ENCODE peak calls at places on chromosome 4, in four cellular contexts. D is upper lobe of right lung, F is cardiac fibroblast, L is foreskin fibroblast. X is an unnamed sample.

GRCh38 chr4:54423066-54423465 is 194.0 kb downstream of the PDGFRA start:
- DNase-seq in L (peak), D (no peak), F (no peak), X (no peak)

GRCh38 chr4:115834441-115834840 is 721.0 kb upstream of the NDST4 start:
- DNase-seq in F (no peak), D (no peak), L (no peak), X (no peak)

GRCh38 chr4:181646864-181647263 is 596.3 kb upstream of the TENM3 start:
- DNase-seq in D (no peak), L (no peak), F (peak), X (no peak)

GRCh38 chr4:143699331-143700059 is 980 bp downstream of the FREM3 start:
- DNase-seq in L (no peak), F (no peak), D (no peak), X (no peak)

GRCh38 chr4:85761803-85762202 is 286.9 kb downstream of the ARHGAP24 start:
- DNase-seq in L (peak), D (no peak), F (peak), X (no peak)

GRCh38 chr4:30429813-30430466 is 290.2 kb upstream of the PCDH7 start:
- DNase-seq in D (no peak), L (peak), F (peak), X (no peak)

GRCh38 chr4:148574502-148574901 is 132.3 kb upstream of the NR3C2 start:
- DNase-seq in L (peak), D (no peak), F (no peak), X (no peak)

GRCh38 chr4:26821677-26822503 is 38.8 kb upstream of the STIM2 start:
- DNase-seq in L (peak), F (no peak), D (no peak), X (no peak)

GRCh38 chr4:15938182-15938581 is 358 bp downstream of the FGFBP1 start:
- DNase-seq in L (no peak), F (no peak), D (peak), X (no peak)

GRCh38 chr4:140790765-140791164 is 34.6 kb upstream of the TBC1D9 start:
- DNase-seq in L (peak), D (peak), F (peak), X (no peak)

GRCh38 chr4:58166496-58166895 is 1056.3 kb upstream of the IGFBP7 start:
- DNase-seq in D (no peak), L (no peak), F (no peak), X (no peak)

GRCh38 chr4:12679217-12679616 is 804.9 kb downstream of the RAB28 start:
- DNase-seq in F (peak), D (no peak), L (no peak), X (no peak)

GRCh38 chr4:184409911-184410692 is 64.2 kb downstream of the IRF2 start:
- DNase-seq in L (no peak), D (no peak), F (no peak), X (no peak)

GRCh38 chr4:20178902-20179576 is 72.7 kb upstream of the SLIT2 start:
- DNase-seq in D (no peak), L (no peak), F (no peak), X (no peak)

GRCh38 chr4:88204882-88205281 is 46.4 kb upstream of the ABCG2 start:
- DNase-seq in F (peak), L (no peak), D (no peak), X (no peak)

GRCh38 chr4:158302076-158302866 is 92.0 kb downstream of the TMEM144 start:
- DNase-seq in L (peak), D (no peak), F (peak), X (no peak)

GRCh38 chr4:127708985-127709384 is 21.2 kb upstream of the SLC25A31 start:
- DNase-seq in F (peak), L (peak), D (no peak), X (peak)

GRCh38 chr4:46124773-46125172 is 919 bp upstream of the GABRG1 start:
- DNase-seq in F (no peak), L (no peak), D (peak), X (no peak)

GRCh38 chr4:81085979-81086378 is 55.5 kb downstream of the BMP3 start:
- DNase-seq in F (no peak), D (no peak), L (no peak), X (no peak)

GRCh38 chr4:136927172-136927571 is 605.1 kb downstream of the PCDH18 start:
- DNase-seq in D (no peak), L (no peak), F (peak), X (no peak)

DNA sequence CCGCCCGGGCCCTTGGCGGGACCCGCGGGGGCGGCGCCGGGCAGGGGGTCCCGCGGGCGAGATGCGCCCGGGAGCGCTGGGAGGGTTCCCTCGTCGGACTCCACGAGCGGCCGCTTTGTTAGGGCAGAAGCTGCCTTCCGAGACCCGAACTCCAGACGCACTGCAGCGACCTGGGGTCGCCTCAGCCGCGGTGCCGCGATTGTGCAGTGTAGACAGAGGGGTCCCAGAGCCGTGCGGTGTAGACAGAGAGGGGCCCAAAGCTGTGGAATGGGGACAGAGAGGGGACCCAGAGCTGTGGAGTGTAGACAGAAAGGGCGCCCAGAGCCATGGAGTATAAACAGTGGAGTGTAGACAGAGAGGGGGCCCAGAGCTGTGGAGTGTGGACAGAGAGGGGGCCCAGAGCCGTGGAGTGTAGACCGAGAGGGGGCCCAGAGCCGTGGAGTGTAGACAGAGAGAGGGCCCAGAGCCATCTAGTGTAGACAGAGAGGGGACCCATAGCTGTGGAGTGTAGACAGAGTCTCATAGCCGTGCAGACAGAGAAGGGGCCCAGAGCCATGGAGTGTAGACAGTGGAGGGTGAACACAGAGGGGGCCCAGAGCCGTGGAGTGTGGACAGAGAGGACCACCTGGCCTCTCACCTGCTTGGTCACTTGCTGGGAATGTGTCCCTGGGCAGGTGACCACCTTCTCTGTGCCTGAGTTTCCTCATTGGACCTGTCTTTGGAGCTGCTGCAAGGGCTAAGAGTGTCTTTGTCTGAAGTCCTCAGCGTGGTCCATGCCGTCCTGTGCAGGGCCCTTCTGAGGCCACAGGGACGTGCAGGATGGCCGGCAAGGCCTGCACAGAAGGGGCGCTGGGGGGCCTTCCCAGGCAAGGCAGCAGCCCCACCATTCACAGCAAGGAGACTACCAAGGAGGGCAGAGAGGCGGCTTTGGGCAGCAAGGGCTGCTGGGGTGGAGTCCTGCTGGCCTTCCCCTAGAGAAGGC is 880 bp downstream of the RGS12 start:
- DNase-seq in L (peak), D (peak), F (no peak), X (no peak)
- H3K4me3 ChIP-seq in L (peak), D (peak), F (peak), X (peak)

GRCh38 chr4:95362066-95362465 is 186.7 kb downstream of the UNC5C start:
- DNase-seq in D (no peak), L (no peak), F (no peak), X (no peak)

GRCh38 chr4:95363579-95363965 is 185.2 kb downstream of the UNC5C start:
- DNase-seq in F (no peak), L (no peak), D (no peak), X (no peak)

GRCh38 chr4:95361696-95361965 is 187.1 kb downstream of the UNC5C start:
- DNase-seq in D (no peak), L (no peak), F (no peak), X (no peak)

GRCh38 chr4:95362906-95363578 is 185.7 kb downstream of the UNC5C start:
- DNase-seq in F (peak), L (no peak), D (no peak), X (peak)

GRCh38 chr4:95363966-95364365 is 184.8 kb downstream of the UNC5C start:
- DNase-seq in F (peak), D (no peak), L (no peak), X (no peak)
- TF ChIP-seq CTCF in F (no peak), D (no peak), L (no peak), X (no peak)

GRCh38 chr4:165301833-165302232 is 25.6 kb upstream of the MSMO1 start:
- DNase-seq in D (no peak), L (no peak), F (peak), X (no peak)
- H3K4me3 ChIP-seq in D (peak), L (peak), F (no peak), X (no peak)

DNA sequence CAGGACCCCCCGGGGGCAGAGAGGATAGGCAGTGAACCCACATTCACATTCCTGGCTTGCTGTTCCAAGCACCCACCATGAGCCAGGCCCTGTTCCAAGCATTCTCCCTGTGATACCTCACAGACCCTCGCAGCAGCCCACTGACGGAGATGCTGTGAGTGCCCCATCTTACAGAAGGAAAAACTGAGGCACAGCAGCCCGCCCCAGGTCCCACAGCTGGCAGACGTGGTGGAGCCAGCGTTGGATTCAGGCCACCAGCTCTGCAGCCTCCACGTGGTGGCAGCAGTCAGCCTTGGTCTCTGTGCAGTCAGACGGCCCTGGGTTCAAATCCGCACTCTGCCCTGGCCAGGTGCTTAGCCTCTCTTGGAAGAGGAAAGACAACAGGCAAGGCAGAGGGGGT is 16.8 kb downstream of the MAN2B2 start:
- DNase-seq in F (no peak), L (no peak), D (no peak), X (no peak)
- TF ChIP-seq CTCF in F (no peak), L (no peak), D (no peak), X (peak)

DNA sequence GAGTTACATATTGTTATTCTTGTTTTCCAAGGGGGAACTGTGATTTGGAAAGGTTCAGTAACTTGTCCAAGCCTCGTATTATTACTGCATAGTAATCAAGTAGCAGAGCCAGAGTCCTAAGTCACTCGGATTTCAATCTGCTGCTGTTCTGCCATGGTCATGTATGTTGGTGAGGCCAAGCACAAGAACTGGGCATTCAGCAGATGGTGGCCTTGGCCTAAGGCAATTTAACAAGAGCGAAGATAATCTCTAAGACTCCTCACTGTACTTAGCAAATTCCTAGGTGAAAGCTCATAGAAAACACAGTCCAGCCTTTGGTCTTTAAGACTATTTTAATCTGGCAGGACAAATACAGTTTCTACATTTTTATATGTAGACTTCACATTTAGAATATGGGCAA is 64.8 kb downstream of the NDST3 start:
- DNase-seq in L (no peak), F (no peak), D (no peak), X (no peak)
- H3K4me3 ChIP-seq in L (no peak), F (no peak), D (no peak), X (no peak)

DNA sequence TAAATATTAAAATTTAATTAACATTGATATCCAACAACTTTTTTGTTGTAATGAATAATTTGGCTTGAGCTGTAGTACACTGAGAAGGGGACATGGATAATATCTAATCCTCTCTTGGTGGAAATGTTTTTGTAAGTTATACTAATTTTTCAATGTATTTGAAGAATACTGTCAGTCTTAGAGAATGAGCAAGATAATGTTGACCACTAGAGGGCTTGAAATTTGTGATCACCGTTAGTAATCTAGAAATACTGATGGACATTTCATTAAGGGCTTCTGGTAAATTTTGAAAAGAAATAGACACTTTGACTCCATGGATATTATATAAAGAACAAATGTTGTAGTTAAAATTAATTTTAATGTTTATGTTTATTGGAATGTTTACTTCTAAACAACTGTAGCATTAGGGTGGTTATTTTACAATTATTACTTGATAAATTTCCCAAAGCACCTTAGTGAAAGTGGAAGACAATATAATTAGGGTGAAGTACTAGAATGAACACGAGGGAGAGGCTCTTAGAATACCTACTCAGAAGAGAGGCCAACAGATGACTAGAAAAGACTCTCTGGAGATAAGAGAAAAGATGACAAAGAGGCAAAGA is 20.0 kb upstream of the CAMK2D start:
- DNase-seq in F (peak), L (peak), D (no peak), X (no peak)
- TF ChIP-seq CTCF in F (peak), L (peak), D (peak), X (peak)

DNA sequence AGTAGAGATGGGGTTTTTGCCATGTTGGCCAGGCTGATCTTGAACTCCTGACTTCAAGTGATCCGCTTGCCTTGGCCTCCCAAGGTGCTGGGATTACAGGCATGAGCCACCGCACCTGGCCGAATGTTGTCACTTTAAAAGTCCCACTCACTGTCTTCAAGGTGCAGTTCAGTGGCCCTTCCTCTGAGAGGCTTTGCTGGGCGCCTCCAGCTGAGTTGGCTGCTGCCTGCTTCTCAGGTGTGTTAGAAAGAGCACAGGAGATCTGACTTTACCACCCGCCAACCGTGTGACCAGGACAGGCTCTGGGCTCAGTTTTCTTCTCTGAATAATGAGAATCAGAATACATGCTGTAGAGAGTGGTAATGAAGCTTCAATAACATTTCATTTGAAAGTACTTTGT is 207.4 kb downstream of the CEP135 start:
- DNase-seq in D (no peak), L (no peak), F (no peak), X (no peak)
- H3K4me3 ChIP-seq in D (no peak), L (no peak), F (no peak), X (no peak)